ENCODE peak calls at places on chromosomes 11 and 22, in five cellular contexts. One of them, this sample, is unnamed. For H3K36me3, the result is how much of the 10 kb centered on the place peaks cover.

GRCh38 chr11:1092919-1093318 is 18.2 kb downstream of the MUC2 start:
- DNase-seq in GM12878: no peak
- DNase-seq in SK-N-SH: no peak
- DNase-seq in K562: no peak
- DNase-seq in HepG2: no peak
- DNase-seq in this sample: no peak

GRCh38 chr22:42697542-42698013 is 23.1 kb downstream of the A4GALT start:
- DNase-seq in GM12878: no peak
- DNase-seq in SK-N-SH: no peak
- DNase-seq in K562: no peak
- DNase-seq in HepG2: peak
- DNase-seq in this sample: no peak

GRCh38 chr11:44602810-44603410 is 37.4 kb downstream of the CD82 start:
- DNase-seq in GM12878: no peak
- DNase-seq in SK-N-SH: peak
- DNase-seq in K562: no peak
- DNase-seq in HepG2: no peak
- DNase-seq in this sample: no peak

GRCh38 chr22:37303821-37304274 is 21.5 kb downstream of the CYTH4 start:
- DNase-seq in GM12878: no peak
- DNase-seq in SK-N-SH: no peak
- DNase-seq in K562: peak
- DNase-seq in HepG2: peak
- DNase-seq in this sample: no peak

GRCh38 chr22:38925571-38926041 is 31.8 kb upstream of the APOBEC3A start:
- DNase-seq in GM12878: no peak
- DNase-seq in SK-N-SH: no peak
- DNase-seq in K562: no peak
- DNase-seq in HepG2: no peak
- DNase-seq in this sample: no peak

GRCh38 chr22:46649176-46650077 is 29.2 kb downstream of the GRAMD4 start:
- DNase-seq in GM12878: no peak
- DNase-seq in SK-N-SH: no peak
- DNase-seq in K562: peak
- DNase-seq in HepG2: no peak
- DNase-seq in this sample: no peak

GRCh38 chr22:38214248-38215056 is 12.7 kb downstream of the MAFF start:
- DNase-seq in GM12878: no peak
- DNase-seq in SK-N-SH: peak
- DNase-seq in K562: peak
- DNase-seq in HepG2: no peak
- DNase-seq in this sample: peak

GRCh38 chr11:43021466-43021865 is 290.3 kb upstream of the API5 start:
- DNase-seq in GM12878: no peak
- DNase-seq in SK-N-SH: peak
- DNase-seq in K562: peak
- DNase-seq in HepG2: peak
- DNase-seq in this sample: no peak

GRCh38 chr22:45210577-45211431 is 29.9 kb downstream of the KIAA0930 start:
- DNase-seq in GM12878: no peak
- DNase-seq in SK-N-SH: no peak
- DNase-seq in K562: no peak
- DNase-seq in HepG2: no peak
- DNase-seq in this sample: no peak

GRCh38 chr11:31487848-31488247 is 21.6 kb downstream of the IMMP1L start:
- DNase-seq in GM12878: no peak
- DNase-seq in SK-N-SH: peak
- DNase-seq in K562: peak
- DNase-seq in HepG2: peak
- DNase-seq in this sample: no peak

GRCh38 chr11:10600570-10601248 is 32.2 kb upstream of the LYVE1 start:
- DNase-seq in GM12878: no peak
- DNase-seq in SK-N-SH: no peak
- DNase-seq in K562: no peak
- DNase-seq in HepG2: no peak
- DNase-seq in this sample: no peak

GRCh38 chr11:73201888-73202810 is 15.9 kb upstream of the P2RY2 start:
- DNase-seq in GM12878: no peak
- DNase-seq in SK-N-SH: no peak
- DNase-seq in K562: no peak
- DNase-seq in HepG2: no peak
- DNase-seq in this sample: no peak

GRCh38 chr11:101617735-101618332 is 34.0 kb upstream of the TRPC6 start:
- DNase-seq in GM12878: no peak
- DNase-seq in SK-N-SH: no peak
- DNase-seq in K562: no peak
- DNase-seq in HepG2: no peak
- DNase-seq in this sample: peak

GRCh38 chr22:17707526-17707925 is 66.7 kb downstream of the BID start:
- DNase-seq in GM12878: no peak
- DNase-seq in SK-N-SH: no peak
- DNase-seq in K562: no peak
- DNase-seq in HepG2: no peak
- DNase-seq in this sample: no peak

GRCh38 chr11:66059966-66060680 is 8.0 kb downstream of the SF3B2 start:
- DNase-seq in GM12878: no peak
- DNase-seq in SK-N-SH: no peak
- DNase-seq in K562: no peak
- DNase-seq in HepG2: no peak
- DNase-seq in this sample: no peak

GRCh38 chr11:95465887-95466286 is 234.9 kb upstream of the SESN3 start:
- DNase-seq in GM12878: no peak
- DNase-seq in SK-N-SH: no peak
- DNase-seq in K562: no peak
- DNase-seq in HepG2: no peak
- DNase-seq in this sample: no peak

GRCh38 chr11:133935551-133935910 is 21.2 kb downstream of the IGSF9B start:
- DNase-seq in GM12878: no peak
- DNase-seq in SK-N-SH: no peak
- DNase-seq in K562: no peak
- DNase-seq in HepG2: no peak
- DNase-seq in this sample: no peak

GRCh38 chr11:57321996-57322880 is 2.5 kb downstream of the TNKS1BP1 start:
- DNase-seq in GM12878: no peak
- DNase-seq in SK-N-SH: peak
- DNase-seq in K562: peak
- DNase-seq in HepG2: peak
- DNase-seq in this sample: peak

GRCh38 chr11:65622011-65622410 is 6.4 kb downstream of the PCNX3 start:
- DNase-seq in GM12878: no peak
- DNase-seq in SK-N-SH: no peak
- DNase-seq in K562: no peak
- DNase-seq in HepG2: no peak
- DNase-seq in this sample: no peak

GRCh38 chr22:31217890-31218287 is 5.8 kb downstream of the LIMK2 start:
- DNase-seq in GM12878: no peak
- DNase-seq in SK-N-SH: no peak
- DNase-seq in K562: no peak
- DNase-seq in HepG2: no peak
- DNase-seq in this sample: no peak

GRCh38 chr11:100205926-100206325 is 481.2 kb upstream of the ARHGAP42 start:
- DNase-seq in GM12878: no peak
- DNase-seq in SK-N-SH: no peak
- DNase-seq in K562: no peak
- DNase-seq in HepG2: no peak
- DNase-seq in this sample: no peak

GRCh38 chr22:49106136-49106930 is 721.3 kb downstream of the BRD1 start:
- DNase-seq in GM12878: no peak
- DNase-seq in SK-N-SH: no peak
- DNase-seq in K562: no peak
- DNase-seq in HepG2: no peak
- DNase-seq in this sample: no peak

GRCh38 chr11:120714448-120714847 is 202.9 kb downstream of the GRIK4 start:
- DNase-seq in GM12878: no peak
- DNase-seq in SK-N-SH: no peak
- DNase-seq in K562: no peak
- DNase-seq in HepG2: no peak
- DNase-seq in this sample: no peak

GRCh38 chr11:70537576-70538571 is 139.5 kb downstream of the CTTN start:
- DNase-seq in GM12878: no peak
- DNase-seq in SK-N-SH: peak
- DNase-seq in K562: no peak
- DNase-seq in HepG2: no peak
- DNase-seq in this sample: no peak

GRCh38 chr11:8561461-8561860 is 32.6 kb downstream of the STK33 start:
- DNase-seq in GM12878: no peak
- DNase-seq in SK-N-SH: no peak
- DNase-seq in K562: no peak
- DNase-seq in HepG2: no peak
- DNase-seq in this sample: no peak

GRCh38 chr11:18383388-18384156 is 10.8 kb upstream of the LDHA start:
- DNase-seq in GM12878: peak
- DNase-seq in SK-N-SH: peak
- DNase-seq in K562: peak
- DNase-seq in HepG2: peak
- DNase-seq in this sample: no peak

GRCh38 chr11:133306019-133306418 is 226.3 kb downstream of the OPCML start:
- DNase-seq in GM12878: no peak
- DNase-seq in SK-N-SH: no peak
- DNase-seq in K562: no peak
- DNase-seq in HepG2: no peak
- DNase-seq in this sample: no peak

GRCh38 chr22:47316020-47316419 is 553.6 kb downstream of the TBC1D22A start:
- DNase-seq in GM12878: no peak
- DNase-seq in SK-N-SH: no peak
- DNase-seq in K562: no peak
- DNase-seq in HepG2: no peak
- DNase-seq in this sample: no peak

GRCh38 chr11:122104381-122104780 is 11.6 kb downstream of the BLID start:
- DNase-seq in GM12878: no peak
- DNase-seq in SK-N-SH: no peak
- DNase-seq in K562: no peak
- DNase-seq in HepG2: no peak
- DNase-seq in this sample: no peak

GRCh38 chr11:122105009-122105828 is 10.8 kb downstream of the BLID start:
- DNase-seq in GM12878: no peak
- DNase-seq in SK-N-SH: no peak
- DNase-seq in K562: no peak
- DNase-seq in HepG2: no peak
- DNase-seq in this sample: no peak

GRCh38 chr11:122101625-122102291 is 14.3 kb downstream of the BLID start:
- DNase-seq in GM12878: no peak
- DNase-seq in SK-N-SH: peak
- DNase-seq in K562: no peak
- DNase-seq in HepG2: peak
- DNase-seq in this sample: peak

GRCh38 chr11:122102426-122102825 is 13.6 kb downstream of the BLID start:
- DNase-seq in GM12878: no peak
- DNase-seq in SK-N-SH: no peak
- DNase-seq in K562: no peak
- DNase-seq in HepG2: no peak
- DNase-seq in this sample: no peak

GRCh38 chr11:122103366-122103765 is 12.6 kb downstream of the BLID start:
- DNase-seq in GM12878: no peak
- DNase-seq in SK-N-SH: no peak
- DNase-seq in K562: no peak
- DNase-seq in HepG2: no peak
- DNase-seq in this sample: no peak
- TF ChIP-seq TAF1 in GM12878: no peak
- TF ChIP-seq TAF1 in SK-N-SH: no peak
- TF ChIP-seq TAF1 in K562: no peak
- TF ChIP-seq TAF1 in HepG2: no peak
- TF ChIP-seq TAF1 in this sample: no peak

DNA sequence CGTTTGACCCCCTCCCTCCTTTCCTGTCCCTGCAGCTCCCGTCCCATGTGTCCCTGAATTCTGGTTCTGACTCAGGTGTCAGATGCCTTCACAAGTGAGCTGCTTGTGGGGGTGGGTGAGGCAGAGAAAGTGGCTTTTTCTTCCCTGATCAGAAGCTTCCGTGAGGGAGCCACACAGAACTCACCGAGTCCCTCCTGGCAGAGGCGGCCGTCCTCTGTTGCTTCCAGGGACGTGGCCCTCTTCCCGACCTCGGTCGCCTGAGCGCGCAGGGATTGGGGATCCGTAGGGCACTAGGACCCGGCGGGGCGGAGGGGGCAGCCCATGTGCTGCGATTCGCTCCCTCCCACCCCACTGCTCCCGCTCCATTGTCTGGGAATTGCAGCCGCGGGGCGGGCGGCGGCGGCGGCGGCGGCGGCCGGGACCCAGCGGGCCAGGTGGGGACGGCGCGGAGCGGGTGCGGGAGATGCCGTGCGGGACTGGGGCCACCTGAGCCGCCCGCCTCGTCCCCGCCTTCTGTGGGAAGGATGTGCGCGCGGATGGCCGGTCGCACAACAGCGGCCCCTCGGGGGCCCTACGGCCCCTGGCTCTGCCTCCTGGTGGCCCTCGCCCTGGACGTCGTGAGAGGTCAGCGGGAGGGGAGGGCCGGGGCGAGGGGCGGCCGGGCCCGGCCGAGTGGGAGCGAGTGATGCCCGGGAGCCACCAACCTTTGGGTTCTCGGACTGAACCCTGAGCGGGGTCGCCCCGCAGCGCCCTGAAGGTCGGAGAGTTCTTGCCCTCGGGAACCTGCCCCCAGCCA is at the start of gene TMEM132A:
- DNase-seq in GM12878: no peak
- DNase-seq in SK-N-SH: peak
- DNase-seq in K562: peak
- DNase-seq in HepG2: peak
- DNase-seq in this sample: no peak
- H3K36me3 ChIP-seq in GM12878: under half
- H3K36me3 ChIP-seq in SK-N-SH: under half
- H3K36me3 ChIP-seq in K562: under half
- H3K36me3 ChIP-seq in HepG2: under half
- H3K36me3 ChIP-seq in this sample: under half

DNA sequence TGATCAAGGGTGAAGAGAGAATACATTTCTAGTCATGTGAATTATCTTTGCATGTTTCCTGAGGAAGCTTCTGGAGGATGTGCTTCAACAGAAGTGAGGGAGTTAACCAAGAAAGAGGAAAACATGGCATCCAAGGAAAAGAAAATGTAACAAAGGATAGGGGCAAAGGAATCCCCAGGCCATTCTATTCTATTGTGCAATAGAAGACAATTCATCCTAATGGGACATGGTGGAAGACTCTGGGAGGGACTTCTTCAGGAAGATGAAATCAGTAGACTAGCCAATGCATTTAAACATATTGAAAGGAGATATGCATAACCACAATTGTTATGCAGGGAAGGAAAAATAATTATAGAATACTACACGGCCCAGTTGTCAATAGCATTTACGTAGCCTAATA is 55.8 kb downstream of the THAP12 start:
- DNase-seq in GM12878: no peak
- DNase-seq in SK-N-SH: no peak
- DNase-seq in K562: no peak
- DNase-seq in HepG2: no peak
- DNase-seq in this sample: no peak
- TF ChIP-seq TAF1 in GM12878: no peak
- TF ChIP-seq TAF1 in SK-N-SH: no peak
- TF ChIP-seq TAF1 in K562: no peak
- TF ChIP-seq TAF1 in HepG2: no peak
- TF ChIP-seq TAF1 in this sample: no peak

DNA sequence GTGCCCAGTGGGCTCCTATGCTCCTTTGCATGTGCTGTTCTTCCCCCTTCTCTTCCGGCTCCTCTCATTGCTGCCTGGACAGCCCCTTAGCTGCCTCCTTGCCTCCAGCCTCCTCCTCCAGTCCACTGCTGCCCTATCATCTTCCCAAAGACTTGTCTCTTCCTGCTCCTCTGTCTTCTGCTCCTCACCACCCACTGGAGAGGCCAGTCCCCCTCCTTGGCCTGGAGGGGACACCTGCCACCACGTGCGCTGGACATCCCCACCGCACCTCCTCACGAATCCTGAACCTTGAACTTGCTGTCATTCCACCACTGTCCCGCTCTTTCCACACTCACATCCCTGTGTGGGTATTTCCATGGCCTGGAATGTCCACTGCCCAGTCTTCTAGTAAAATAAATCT is 49.8 kb downstream of the MICAL2 start:
- DNase-seq in GM12878: no peak
- DNase-seq in SK-N-SH: no peak
- DNase-seq in K562: no peak
- DNase-seq in HepG2: no peak
- DNase-seq in this sample: no peak
- H3K36me3 ChIP-seq in GM12878: under half
- H3K36me3 ChIP-seq in SK-N-SH: under half
- H3K36me3 ChIP-seq in K562: under half
- H3K36me3 ChIP-seq in HepG2: under half
- H3K36me3 ChIP-seq in this sample: under half